ENCODE peak calls at places on chromosomes 3 and 15, in four cellular contexts. Q is fibroblast of mammary gland; E is activated T-cell treated with anti-CD3 and anti-CD28 coated beads, Interleukin-2, amount 50 U/mL, for 72 hours; W is adrenal gland. H is an unnamed sample.

GRCh38 chr3:46375214-46375613 is 4.5 kb downstream of the CCR5 start:
- DNase-seq in E (no peak), W (no peak), Q (no peak), H (no peak)

GRCh38 chr3:40608091-40608490 is 83.3 kb downstream of the ZNF621 start:
- DNase-seq in E (peak), Q (no peak), W (no peak), H (no peak)

GRCh38 chr15:75176404-75176761 is 25.3 kb upstream of the C15orf39 start:
- DNase-seq in E (no peak), Q (no peak), W (no peak), H (peak)

GRCh38 chr3:182108351-182108750 is 396.6 kb downstream of the SOX2 start:
- DNase-seq in E (no peak), W (no peak), Q (no peak), H (no peak)

GRCh38 chr15:42511010-42511396 is 15.6 kb downstream of the SNAP23 start:
- DNase-seq in E (no peak), Q (peak), W (no peak), H (peak)

GRCh38 chr15:65077981-65078352 is 1.4 kb downstream of the KBTBD13 start:
- DNase-seq in E (peak), W (peak), Q (peak), H (peak)

GRCh38 chr3:39271363-39271762 is 8.5 kb downstream of the CX3CR1 start:
- DNase-seq in E (no peak), W (no peak), Q (no peak), H (no peak)

GRCh38 chr3:60580826-60581225 is 670.4 kb downstream of the FHIT start:
- DNase-seq in E (no peak), Q (no peak), W (no peak), H (no peak)

GRCh38 chr3:45275006-45275704 is 49.1 kb upstream of the TMEM158 start:
- DNase-seq in W (no peak), E (no peak), Q (no peak), H (no peak)

GRCh38 chr15:68650901-68651709 is 72.3 kb downstream of the CORO2B start:
- DNase-seq in Q (no peak), W (peak), E (peak), H (no peak)

GRCh38 chr3:53518495-53518981 is 24.1 kb downstream of the CACNA1D start:
- DNase-seq in Q (peak), W (peak), E (no peak), H (peak)

GRCh38 chr15:49135342-49135857 is 20.0 kb downstream of the COPS2 start:
- DNase-seq in E (no peak), Q (no peak), W (no peak), H (no peak)

GRCh38 chr3:115961390-115961789 is 338.1 kb downstream of the GAP43 start:
- DNase-seq in W (no peak), E (no peak), Q (peak), H (no peak)

H was measured in fibroblast of villous mesenchyme.